ENCODE peak calls at places on chromosomes 4 and X, in ten cellular contexts. X is astrocyte, K is AG09309, E is AG10803, U is astrocyte of the spinal cord, R is lower lobe of right lung, Q is cardiac muscle cell, Z is GM12865, O is lower leg skin, B is choroid plexus epithelial cell. I is an unnamed sample.

GRCh38 chrX:101450951-101451350 is 34.3 kb upstream of the ARMCX4 start:
- DNase-seq in B (peak; percentile 74), O (no peak), X (no peak), K (no peak), Z (no peak), E (peak; percentile 65), R (peak; percentile 61), U (no peak), Q (no peak), I (peak; percentile 60)

GRCh38 chrX:630007-630921 is at the start of gene SHOX:
- DNase-seq in X (no peak), E (peak; percentile 62), R (no peak), B (no peak), K (no peak), Z (no peak), U (no peak), O (peak; percentile 13), Q (no peak), I (no peak)

GRCh38 chr4:93002240-93002639 is 698.5 kb downstream of the GRID2 start:
- DNase-seq in U (no peak), E (no peak), Q (no peak), X (no peak), R (no peak), O (no peak), K (no peak), Z (no peak), B (no peak), I (no peak)

GRCh38 chr4:110508827-110509446 is 33.0 kb downstream of the ENPEP start:
- DNase-seq in U (peak; percentile 54), B (peak; percentile 80), E (peak; percentile 46), Z (peak; percentile 41), O (no peak), X (no peak), Q (peak; percentile 69), R (no peak), K (no peak), I (peak; percentile 68)

GRCh38 chrX:152735860-152736511 is 2.4 kb downstream of the MAGEA12 start:
- DNase-seq in Z (no peak), E (no peak), U (no peak), O (no peak), Q (no peak), B (no peak), R (no peak), X (no peak), K (no peak), I (no peak)

GRCh38 chrX:16114640-16115039 is 8.7 kb upstream of the GRPR start:
- DNase-seq in Q (peak; percentile 63), B (peak; percentile 84), U (peak; percentile 88), Z (peak; percentile 25), E (peak; percentile 95), X (peak; percentile 75), R (no peak), O (no peak), K (peak; percentile 69), I (peak; percentile 69)

GRCh38 chr4:39932776-39933402 is 44.8 kb downstream of the PDS5A start:
- DNase-seq in E (no peak), Q (no peak), U (no peak), X (peak; percentile 12), B (peak; percentile 39), Z (peak; percentile 65), O (no peak), R (no peak), K (no peak), I (no peak)

GRCh38 chr4:186294160-186294559 is 28.2 kb downstream of the F11 start:
- DNase-seq in B (no peak), O (no peak), U (no peak), E (no peak), Q (no peak), Z (no peak), R (no peak), X (no peak), K (no peak), I (no peak)

GRCh38 chr4:1868912-1869311 is 2.3 kb upstream of the NSD2 start:
- DNase-seq in K (no peak), E (no peak), U (no peak), Q (no peak), Z (no peak), B (no peak), R (no peak), X (no peak), O (no peak), I (no peak)

GRCh38 chr4:171834640-171835039 is 21.4 kb downstream of the GALNTL6 start:
- DNase-seq in U (no peak), E (no peak), R (no peak), Z (no peak), Q (no peak), O (no peak), K (no peak), X (no peak), B (peak; percentile 6), I (no peak)

DNA sequence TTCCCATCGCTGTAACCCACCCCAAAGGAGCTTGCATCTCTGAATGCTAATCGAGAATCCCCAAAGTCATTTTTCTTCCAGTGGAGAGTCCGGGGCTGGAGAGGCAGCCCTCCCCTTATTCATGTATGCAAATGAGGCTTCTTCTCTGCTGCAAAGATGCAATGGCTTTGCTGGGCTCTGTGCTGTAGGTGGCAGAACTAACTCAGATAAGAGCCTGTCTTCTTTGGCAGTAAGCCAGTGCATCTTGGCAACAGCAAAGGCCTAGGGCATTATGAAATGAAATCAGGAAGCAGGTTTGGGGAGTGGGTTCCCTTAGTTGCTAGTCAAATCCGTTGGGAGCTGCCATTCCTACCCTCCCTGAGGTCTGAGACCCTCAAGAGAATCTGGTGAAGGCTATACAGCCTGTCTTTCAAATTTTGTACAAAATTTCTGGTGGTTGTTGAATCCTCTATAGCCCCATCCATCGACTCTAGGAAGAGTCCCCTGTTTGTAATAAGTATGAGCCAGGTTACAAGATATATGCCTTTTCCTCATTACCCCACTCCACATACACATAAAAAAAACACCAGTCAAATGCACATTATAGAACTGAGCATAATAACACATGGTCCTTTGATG is 290.6 kb upstream of the TAPT1 start:
- DNase-seq in U (peak; percentile 61), E (peak; percentile 82), R (no peak), X (peak; percentile 62), Z (peak; percentile 5), B (peak; percentile 94), O (peak; percentile 17), Q (peak; percentile 85), K (peak; percentile 80), I (peak; percentile 83)
- TF ChIP-seq CTCF in U (peak; percentile 46), E (peak; percentile 62), R (peak; percentile 44), X (peak; percentile 28), Z (no peak), B (peak; percentile 85), O (no peak), Q (peak; percentile 63), K (peak; percentile 69), I (peak; percentile 58)

GRCh38 chr4:73222466-73223257 is 35.9 kb downstream of the ANKRD17 start:
- DNase-seq in Q (peak; percentile 96), O (peak; percentile 74), B (peak; percentile 98), E (peak; percentile 94), X (peak; percentile 97), Z (peak; percentile 42), R (no peak), U (peak; percentile 96), K (peak; percentile 86), I (peak; percentile 95)

GRCh38 chr4:73220815-73221214 is 37.8 kb downstream of the ANKRD17 start:
- DNase-seq in E (no peak), K (no peak), B (no peak), Q (no peak), X (no peak), O (no peak), R (no peak), Z (no peak), U (no peak), I (no peak)

GRCh38 chr4:73223258-73223651 is 35.3 kb downstream of the ANKRD17 start:
- DNase-seq in B (no peak), Z (no peak), E (no peak), Q (no peak), X (peak; percentile 6), R (no peak), O (no peak), K (no peak), U (no peak), I (no peak)

GRCh38 chr4:73224886-73225285 is 33.7 kb downstream of the ANKRD17 start:
- DNase-seq in B (no peak), X (no peak), E (no peak), R (no peak), Z (peak; percentile 10), O (no peak), K (no peak), Q (no peak), U (no peak), I (no peak)

GRCh38 chr4:73221734-73222133 is 36.9 kb downstream of the ANKRD17 start:
- DNase-seq in Z (no peak), U (no peak), X (no peak), K (no peak), Q (no peak), O (no peak), R (no peak), E (no peak), B (no peak), I (no peak)
- H3K4me3 ChIP-seq in Z (no peak overlapping the region), U (peak overlapping the region; percentile 84), X (peak overlapping the region; percentile 83), K (peak overlapping the region; percentile 7), Q (peak overlapping the region; percentile 32), O (no peak overlapping the region), R (peak overlapping the region; percentile 58), E (peak overlapping the region; percentile 15), B (peak overlapping the region; percentile 64), I (peak overlapping the region; percentile 69)

DNA sequence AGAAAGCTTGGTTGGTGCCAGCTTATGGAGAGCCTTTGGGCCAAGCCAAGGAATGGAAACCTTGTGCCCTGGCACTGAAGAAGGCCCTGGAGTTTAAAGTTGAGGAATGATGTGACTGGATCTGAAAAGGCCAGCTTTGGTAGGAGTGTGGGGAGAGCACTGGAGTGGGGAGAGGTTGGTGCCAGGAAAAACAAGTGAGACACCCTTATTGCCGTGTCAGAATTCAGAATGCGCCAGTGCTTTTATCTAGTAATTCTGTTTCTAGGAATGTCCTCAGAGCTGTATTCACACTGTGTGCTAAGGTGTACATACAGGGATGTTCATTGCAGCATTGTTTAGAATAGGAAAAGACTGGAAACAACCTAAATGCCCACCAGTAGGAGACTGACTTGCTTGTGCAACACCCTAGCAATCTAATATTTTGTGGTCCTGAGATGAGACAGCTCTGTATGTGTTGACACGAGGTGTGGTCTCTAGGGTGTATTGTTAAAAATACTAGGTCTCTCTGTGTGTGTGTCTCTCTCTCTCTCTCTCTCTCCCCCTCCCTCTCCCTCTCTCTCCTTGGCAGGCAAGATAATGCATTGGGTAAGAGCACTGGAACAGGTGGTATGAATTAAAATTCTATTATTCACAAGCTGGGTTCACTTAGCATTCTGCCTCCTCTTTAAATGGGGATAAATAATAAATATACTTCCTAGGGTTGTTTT is 107.8 kb downstream of the GATB start:
- DNase-seq in E (peak; percentile 94), Z (no peak), K (peak; percentile 87), O (no peak), Q (peak; percentile 45), R (no peak), U (peak; percentile 22), B (peak; percentile 19), X (no peak), I (peak; percentile 95)
- TF ChIP-seq CTCF in E (peak; percentile 16), Z (no peak), K (no peak), O (no peak), Q (no peak), R (no peak), U (no peak), B (no peak), X (no peak), I (no peak)

DNA sequence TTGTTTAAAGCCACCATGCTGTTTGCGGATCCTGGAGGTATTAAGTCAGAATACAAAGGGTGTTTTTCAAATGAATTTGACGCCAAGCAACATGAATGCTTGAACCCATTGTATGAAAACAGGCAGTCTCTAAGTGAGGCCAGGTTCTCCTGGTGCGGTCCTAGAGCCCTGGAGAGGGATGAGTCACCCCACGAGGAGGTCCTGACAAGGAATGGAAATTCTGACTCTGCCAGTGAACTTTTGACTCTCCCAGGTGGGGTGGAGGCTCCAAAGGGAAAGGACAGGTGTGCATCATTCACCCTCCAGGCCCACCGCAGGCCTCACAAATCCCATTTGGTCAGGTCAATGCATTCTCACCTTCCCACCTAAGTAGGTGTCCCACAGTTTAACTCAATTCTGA is 1.5 kb downstream of the TRIM2 start:
- DNase-seq in X (peak; percentile 46), K (no peak), O (no peak), B (peak; percentile 54), Q (peak; percentile 37), E (no peak), R (no peak), Z (no peak), U (peak; percentile 37), I (no peak)
- H3K4me3 ChIP-seq in X (no peak overlapping the region), K (no peak overlapping the region), O (no peak overlapping the region), B (no peak overlapping the region), Q (no peak overlapping the region), E (no peak overlapping the region), R (peak overlapping the region; percentile 41), Z (no peak overlapping the region), U (no peak overlapping the region), I (no peak overlapping the region)